ENCODE peak calls at places on chromosomes 12 and 14, in nine cellular contexts. One of them, this sample, is unnamed.

GRCh38 chr12:12582895-12583303 is 20.2 kb upstream of the DUSP16 start:
- DNase-seq in EL: peak
- DNase-seq in CD4-positive, alpha-beta T cell: no peak
- DNase-seq in Peyer's patch: no peak
- DNase-seq in substantia nigra: no peak
- DNase-seq in EH: peak
- DNase-seq in endothelial cell: no peak
- DNase-seq in amygdala: no peak
- DNase-seq in iPS-NIHi11: no peak
- DNase-seq in this sample: no peak

GRCh38 chr14:21734457-21735074 is 60.9 kb upstream of the OR4E1 start:
- DNase-seq in Peyer's patch: peak
- DNase-seq in iPS-NIHi11: peak
- DNase-seq in EL: peak
- DNase-seq in endothelial cell: peak
- DNase-seq in substantia nigra: no peak
- DNase-seq in amygdala: no peak
- DNase-seq in EH: peak
- DNase-seq in CD4-positive, alpha-beta T cell: no peak
- DNase-seq in this sample: no peak

GRCh38 chr12:22306311-22306710 is 28.2 kb downstream of the ST8SIA1 start:
- DNase-seq in substantia nigra: no peak
- DNase-seq in amygdala: no peak
- DNase-seq in EH: no peak
- DNase-seq in EL: no peak
- DNase-seq in iPS-NIHi11: no peak
- DNase-seq in CD4-positive, alpha-beta T cell: no peak
- DNase-seq in endothelial cell: no peak
- DNase-seq in Peyer's patch: no peak
- DNase-seq in this sample: no peak

GRCh38 chr12:62458626-62459025 is 8.0 kb upstream of the MON2 start:
- DNase-seq in EH: no peak
- DNase-seq in endothelial cell: no peak
- DNase-seq in Peyer's patch: no peak
- DNase-seq in CD4-positive, alpha-beta T cell: no peak
- DNase-seq in substantia nigra: no peak
- DNase-seq in EL: no peak
- DNase-seq in amygdala: no peak
- DNase-seq in iPS-NIHi11: no peak
- DNase-seq in this sample: no peak

GRCh38 chr12:70741266-70741665 is 104.0 kb upstream of the PTPRB start:
- DNase-seq in substantia nigra: no peak
- DNase-seq in Peyer's patch: peak
- DNase-seq in EL: no peak
- DNase-seq in amygdala: no peak
- DNase-seq in endothelial cell: no peak
- DNase-seq in iPS-NIHi11: no peak
- DNase-seq in CD4-positive, alpha-beta T cell: no peak
- DNase-seq in EH: no peak
- DNase-seq in this sample: no peak

GRCh38 chr14:61569308-61569707 is 126.0 kb upstream of the HIF1A start:
- DNase-seq in amygdala: no peak
- DNase-seq in CD4-positive, alpha-beta T cell: no peak
- DNase-seq in endothelial cell: no peak
- DNase-seq in substantia nigra: no peak
- DNase-seq in Peyer's patch: no peak
- DNase-seq in iPS-NIHi11: no peak
- DNase-seq in EL: no peak
- DNase-seq in EH: no peak
- DNase-seq in this sample: no peak

GRCh38 chr12:75982974-75983660 is 48.5 kb downstream of the PHLDA1 start:
- DNase-seq in Peyer's patch: no peak
- DNase-seq in CD4-positive, alpha-beta T cell: no peak
- DNase-seq in amygdala: no peak
- DNase-seq in EH: no peak
- DNase-seq in substantia nigra: no peak
- DNase-seq in iPS-NIHi11: no peak
- DNase-seq in EL: no peak
- DNase-seq in endothelial cell: no peak
- DNase-seq in this sample: no peak

GRCh38 chr14:38255673-38256357 is at the start of gene CLEC14A:
- DNase-seq in EH: peak
- DNase-seq in Peyer's patch: no peak
- DNase-seq in CD4-positive, alpha-beta T cell: peak
- DNase-seq in EL: no peak
- DNase-seq in amygdala: peak
- DNase-seq in iPS-NIHi11: peak
- DNase-seq in endothelial cell: peak
- DNase-seq in substantia nigra: no peak
- DNase-seq in this sample: peak

GRCh38 chr14:23404331-23404900 is 3.7 kb downstream of the MYH6 start:
- DNase-seq in iPS-NIHi11: no peak
- DNase-seq in substantia nigra: no peak
- DNase-seq in endothelial cell: no peak
- DNase-seq in EL: no peak
- DNase-seq in EH: no peak
- DNase-seq in Peyer's patch: no peak
- DNase-seq in amygdala: no peak
- DNase-seq in CD4-positive, alpha-beta T cell: no peak
- DNase-seq in this sample: no peak

This sample was measured in endodermal cell.